ENCODE peak calls at places on chromosomes 1 and 21, in eight cellular contexts. One of them, this sample, is unnamed.

GRCh38 chr1:74245168-74245753 is 10.1 kb downstream of the TNNI3K start:
- DNase-seq in activated T-helper 1 cell treated with anti-CD3 and anti-CD28 coated beads, Interleukin-12 subunit alpha, Interleukin-12 subunit beta, Interleukin-2, Interleukin-4 antibody, amounts not matched to agents 30 ng/mL and 10 ng/mL and 1 ng/mL, durations not matched to agents 14 hours and 24 hours and 36 hours: no peak
- DNase-seq in effector memory CD4-positive, alpha-beta T cell: no peak
- DNase-seq in Right ventricle myocardium superior: no peak
- DNase-seq in neural crest cell: no peak
- DNase-seq in HFF-Myc: no peak
- DNase-seq in GM03348: no peak
- DNase-seq in sciatic nerve: no peak
- DNase-seq in this sample: no peak

GRCh38 chr1:199522936-199523335 is 504.6 kb upstream of the NR5A2 start:
- DNase-seq in activated T-helper 1 cell treated with anti-CD3 and anti-CD28 coated beads, Interleukin-12 subunit alpha, Interleukin-12 subunit beta, Interleukin-2, Interleukin-4 antibody, amounts not matched to agents 30 ng/mL and 10 ng/mL and 1 ng/mL, durations not matched to agents 14 hours and 24 hours and 36 hours: no peak
- DNase-seq in effector memory CD4-positive, alpha-beta T cell: no peak
- DNase-seq in Right ventricle myocardium superior: no peak
- DNase-seq in neural crest cell: no peak
- DNase-seq in HFF-Myc: no peak
- DNase-seq in GM03348: peak
- DNase-seq in sciatic nerve: no peak
- DNase-seq in this sample: no peak

GRCh38 chr1:109793486-109794318 is 30.0 kb upstream of the EPS8L3 start:
- DNase-seq in activated T-helper 1 cell treated with anti-CD3 and anti-CD28 coated beads, Interleukin-12 subunit alpha, Interleukin-12 subunit beta, Interleukin-2, Interleukin-4 antibody, amounts not matched to agents 30 ng/mL and 10 ng/mL and 1 ng/mL, durations not matched to agents 14 hours and 24 hours and 36 hours: no peak
- DNase-seq in effector memory CD4-positive, alpha-beta T cell: no peak
- DNase-seq in Right ventricle myocardium superior: no peak
- DNase-seq in neural crest cell: no peak
- DNase-seq in HFF-Myc: peak
- DNase-seq in GM03348: peak
- DNase-seq in sciatic nerve: peak
- DNase-seq in this sample: peak

GRCh38 chr1:55337801-55338447 is 122.8 kb upstream of the USP24 start:
- DNase-seq in activated T-helper 1 cell treated with anti-CD3 and anti-CD28 coated beads, Interleukin-12 subunit alpha, Interleukin-12 subunit beta, Interleukin-2, Interleukin-4 antibody, amounts not matched to agents 30 ng/mL and 10 ng/mL and 1 ng/mL, durations not matched to agents 14 hours and 24 hours and 36 hours: peak
- DNase-seq in effector memory CD4-positive, alpha-beta T cell: no peak
- DNase-seq in Right ventricle myocardium superior: no peak
- DNase-seq in neural crest cell: no peak
- DNase-seq in HFF-Myc: peak
- DNase-seq in GM03348: peak
- DNase-seq in sciatic nerve: no peak
- DNase-seq in this sample: peak

GRCh38 chr1:151314137-151314875 is 12.9 kb downstream of the PI4KB start:
- DNase-seq in activated T-helper 1 cell treated with anti-CD3 and anti-CD28 coated beads, Interleukin-12 subunit alpha, Interleukin-12 subunit beta, Interleukin-2, Interleukin-4 antibody, amounts not matched to agents 30 ng/mL and 10 ng/mL and 1 ng/mL, durations not matched to agents 14 hours and 24 hours and 36 hours: no peak
- DNase-seq in effector memory CD4-positive, alpha-beta T cell: no peak
- DNase-seq in Right ventricle myocardium superior: peak
- DNase-seq in neural crest cell: no peak
- DNase-seq in HFF-Myc: peak
- DNase-seq in GM03348: peak
- DNase-seq in sciatic nerve: peak
- DNase-seq in this sample: no peak

GRCh38 chr1:24776821-24777220 is 31.6 kb downstream of the CLIC4 start:
- DNase-seq in activated T-helper 1 cell treated with anti-CD3 and anti-CD28 coated beads, Interleukin-12 subunit alpha, Interleukin-12 subunit beta, Interleukin-2, Interleukin-4 antibody, amounts not matched to agents 30 ng/mL and 10 ng/mL and 1 ng/mL, durations not matched to agents 14 hours and 24 hours and 36 hours: no peak
- DNase-seq in effector memory CD4-positive, alpha-beta T cell: no peak
- DNase-seq in Right ventricle myocardium superior: no peak
- DNase-seq in neural crest cell: no peak
- DNase-seq in HFF-Myc: no peak
- DNase-seq in GM03348: no peak
- DNase-seq in sciatic nerve: no peak
- DNase-seq in this sample: no peak

GRCh38 chr1:37514350-37515184 is at the start of gene MEAF6:
- DNase-seq in activated T-helper 1 cell treated with anti-CD3 and anti-CD28 coated beads, Interleukin-12 subunit alpha, Interleukin-12 subunit beta, Interleukin-2, Interleukin-4 antibody, amounts not matched to agents 30 ng/mL and 10 ng/mL and 1 ng/mL, durations not matched to agents 14 hours and 24 hours and 36 hours: peak
- DNase-seq in effector memory CD4-positive, alpha-beta T cell: peak
- DNase-seq in Right ventricle myocardium superior: peak
- DNase-seq in neural crest cell: peak
- DNase-seq in HFF-Myc: peak
- DNase-seq in GM03348: peak
- DNase-seq in sciatic nerve: peak
- DNase-seq in this sample: peak

GRCh38 chr1:151980287-151981177 is 13.1 kb downstream of the S100A10 start:
- DNase-seq in activated T-helper 1 cell treated with anti-CD3 and anti-CD28 coated beads, Interleukin-12 subunit alpha, Interleukin-12 subunit beta, Interleukin-2, Interleukin-4 antibody, amounts not matched to agents 30 ng/mL and 10 ng/mL and 1 ng/mL, durations not matched to agents 14 hours and 24 hours and 36 hours: no peak
- DNase-seq in effector memory CD4-positive, alpha-beta T cell: no peak
- DNase-seq in Right ventricle myocardium superior: peak
- DNase-seq in neural crest cell: no peak
- DNase-seq in HFF-Myc: no peak
- DNase-seq in GM03348: peak
- DNase-seq in sciatic nerve: peak
- DNase-seq in this sample: no peak

GRCh38 chr1:215891266-215891665 is 324.2 kb downstream of the KCTD3 start:
- DNase-seq in activated T-helper 1 cell treated with anti-CD3 and anti-CD28 coated beads, Interleukin-12 subunit alpha, Interleukin-12 subunit beta, Interleukin-2, Interleukin-4 antibody, amounts not matched to agents 30 ng/mL and 10 ng/mL and 1 ng/mL, durations not matched to agents 14 hours and 24 hours and 36 hours: no peak
- DNase-seq in effector memory CD4-positive, alpha-beta T cell: no peak
- DNase-seq in Right ventricle myocardium superior: no peak
- DNase-seq in neural crest cell: no peak
- DNase-seq in HFF-Myc: no peak
- DNase-seq in GM03348: peak
- DNase-seq in sciatic nerve: no peak
- DNase-seq in this sample: no peak

GRCh38 chr21:33873116-33873515 is 42.5 kb downstream of the ATP5PO start:
- DNase-seq in activated T-helper 1 cell treated with anti-CD3 and anti-CD28 coated beads, Interleukin-12 subunit alpha, Interleukin-12 subunit beta, Interleukin-2, Interleukin-4 antibody, amounts not matched to agents 30 ng/mL and 10 ng/mL and 1 ng/mL, durations not matched to agents 14 hours and 24 hours and 36 hours: no peak
- DNase-seq in effector memory CD4-positive, alpha-beta T cell: no peak
- DNase-seq in Right ventricle myocardium superior: no peak
- DNase-seq in neural crest cell: no peak
- DNase-seq in HFF-Myc: no peak
- DNase-seq in GM03348: no peak
- DNase-seq in sciatic nerve: no peak
- DNase-seq in this sample: no peak

GRCh38 chr1:110412576-110412975 is 5.1 kb upstream of the LAMTOR5 start:
- DNase-seq in activated T-helper 1 cell treated with anti-CD3 and anti-CD28 coated beads, Interleukin-12 subunit alpha, Interleukin-12 subunit beta, Interleukin-2, Interleukin-4 antibody, amounts not matched to agents 30 ng/mL and 10 ng/mL and 1 ng/mL, durations not matched to agents 14 hours and 24 hours and 36 hours: peak
- DNase-seq in effector memory CD4-positive, alpha-beta T cell: peak
- DNase-seq in Right ventricle myocardium superior: peak
- DNase-seq in neural crest cell: peak
- DNase-seq in HFF-Myc: no peak
- DNase-seq in GM03348: peak
- DNase-seq in sciatic nerve: peak
- DNase-seq in this sample: peak

GRCh38 chr1:26582836-26583460 is 53.4 kb downstream of the RPS6KA1 start:
- DNase-seq in activated T-helper 1 cell treated with anti-CD3 and anti-CD28 coated beads, Interleukin-12 subunit alpha, Interleukin-12 subunit beta, Interleukin-2, Interleukin-4 antibody, amounts not matched to agents 30 ng/mL and 10 ng/mL and 1 ng/mL, durations not matched to agents 14 hours and 24 hours and 36 hours: peak
- DNase-seq in effector memory CD4-positive, alpha-beta T cell: no peak
- DNase-seq in Right ventricle myocardium superior: peak
- DNase-seq in neural crest cell: no peak
- DNase-seq in HFF-Myc: no peak
- DNase-seq in GM03348: peak
- DNase-seq in sciatic nerve: no peak
- DNase-seq in this sample: no peak

GRCh38 chr1:235953801-235954200 is 87.1 kb upstream of the LYST start:
- DNase-seq in activated T-helper 1 cell treated with anti-CD3 and anti-CD28 coated beads, Interleukin-12 subunit alpha, Interleukin-12 subunit beta, Interleukin-2, Interleukin-4 antibody, amounts not matched to agents 30 ng/mL and 10 ng/mL and 1 ng/mL, durations not matched to agents 14 hours and 24 hours and 36 hours: no peak
- DNase-seq in effector memory CD4-positive, alpha-beta T cell: no peak
- DNase-seq in Right ventricle myocardium superior: no peak
- DNase-seq in neural crest cell: no peak
- DNase-seq in HFF-Myc: peak
- DNase-seq in GM03348: peak
- DNase-seq in sciatic nerve: no peak
- DNase-seq in this sample: no peak

GRCh38 chr1:10958614-10959013 is 53.8 kb upstream of the TARDBP start:
- DNase-seq in activated T-helper 1 cell treated with anti-CD3 and anti-CD28 coated beads, Interleukin-12 subunit alpha, Interleukin-12 subunit beta, Interleukin-2, Interleukin-4 antibody, amounts not matched to agents 30 ng/mL and 10 ng/mL and 1 ng/mL, durations not matched to agents 14 hours and 24 hours and 36 hours: no peak
- DNase-seq in effector memory CD4-positive, alpha-beta T cell: no peak
- DNase-seq in Right ventricle myocardium superior: no peak
- DNase-seq in neural crest cell: no peak
- DNase-seq in HFF-Myc: no peak
- DNase-seq in GM03348: no peak
- DNase-seq in sciatic nerve: no peak
- DNase-seq in this sample: no peak

GRCh38 chr1:192861860-192862259 is 53.0 kb downstream of the RGS2 start:
- DNase-seq in activated T-helper 1 cell treated with anti-CD3 and anti-CD28 coated beads, Interleukin-12 subunit alpha, Interleukin-12 subunit beta, Interleukin-2, Interleukin-4 antibody, amounts not matched to agents 30 ng/mL and 10 ng/mL and 1 ng/mL, durations not matched to agents 14 hours and 24 hours and 36 hours: no peak
- DNase-seq in effector memory CD4-positive, alpha-beta T cell: no peak
- DNase-seq in Right ventricle myocardium superior: no peak
- DNase-seq in neural crest cell: no peak
- DNase-seq in HFF-Myc: no peak
- DNase-seq in GM03348: no peak
- DNase-seq in sciatic nerve: no peak
- DNase-seq in this sample: no peak

GRCh38 chr1:50265790-50266314 is 157.1 kb downstream of the ELAVL4 start:
- DNase-seq in activated T-helper 1 cell treated with anti-CD3 and anti-CD28 coated beads, Interleukin-12 subunit alpha, Interleukin-12 subunit beta, Interleukin-2, Interleukin-4 antibody, amounts not matched to agents 30 ng/mL and 10 ng/mL and 1 ng/mL, durations not matched to agents 14 hours and 24 hours and 36 hours: no peak
- DNase-seq in effector memory CD4-positive, alpha-beta T cell: no peak
- DNase-seq in Right ventricle myocardium superior: no peak
- DNase-seq in neural crest cell: no peak
- DNase-seq in HFF-Myc: no peak
- DNase-seq in GM03348: peak
- DNase-seq in sciatic nerve: no peak
- DNase-seq in this sample: peak

GRCh38 chr1:179706339-179706941 is 36.7 kb upstream of the FAM163A start:
- DNase-seq in activated T-helper 1 cell treated with anti-CD3 and anti-CD28 coated beads, Interleukin-12 subunit alpha, Interleukin-12 subunit beta, Interleukin-2, Interleukin-4 antibody, amounts not matched to agents 30 ng/mL and 10 ng/mL and 1 ng/mL, durations not matched to agents 14 hours and 24 hours and 36 hours: peak
- DNase-seq in effector memory CD4-positive, alpha-beta T cell: no peak
- DNase-seq in Right ventricle myocardium superior: no peak
- DNase-seq in neural crest cell: peak
- DNase-seq in HFF-Myc: peak
- DNase-seq in GM03348: peak
- DNase-seq in sciatic nerve: peak
- DNase-seq in this sample: peak

GRCh38 chr1:153699116-153699515 is 20.6 kb downstream of the NPR1 start:
- DNase-seq in activated T-helper 1 cell treated with anti-CD3 and anti-CD28 coated beads, Interleukin-12 subunit alpha, Interleukin-12 subunit beta, Interleukin-2, Interleukin-4 antibody, amounts not matched to agents 30 ng/mL and 10 ng/mL and 1 ng/mL, durations not matched to agents 14 hours and 24 hours and 36 hours: no peak
- DNase-seq in effector memory CD4-positive, alpha-beta T cell: no peak
- DNase-seq in Right ventricle myocardium superior: no peak
- DNase-seq in neural crest cell: no peak
- DNase-seq in HFF-Myc: no peak
- DNase-seq in GM03348: peak
- DNase-seq in sciatic nerve: no peak
- DNase-seq in this sample: no peak

GRCh38 chr1:171898956-171899355 is 57.7 kb downstream of the DNM3 start:
- DNase-seq in activated T-helper 1 cell treated with anti-CD3 and anti-CD28 coated beads, Interleukin-12 subunit alpha, Interleukin-12 subunit beta, Interleukin-2, Interleukin-4 antibody, amounts not matched to agents 30 ng/mL and 10 ng/mL and 1 ng/mL, durations not matched to agents 14 hours and 24 hours and 36 hours: no peak
- DNase-seq in effector memory CD4-positive, alpha-beta T cell: no peak
- DNase-seq in Right ventricle myocardium superior: no peak
- DNase-seq in neural crest cell: peak
- DNase-seq in HFF-Myc: no peak
- DNase-seq in GM03348: no peak
- DNase-seq in sciatic nerve: peak
- DNase-seq in this sample: no peak

GRCh38 chr1:189524501-189524900 is 953.2 kb downstream of the BRINP3 start:
- DNase-seq in activated T-helper 1 cell treated with anti-CD3 and anti-CD28 coated beads, Interleukin-12 subunit alpha, Interleukin-12 subunit beta, Interleukin-2, Interleukin-4 antibody, amounts not matched to agents 30 ng/mL and 10 ng/mL and 1 ng/mL, durations not matched to agents 14 hours and 24 hours and 36 hours: no peak
- DNase-seq in effector memory CD4-positive, alpha-beta T cell: no peak
- DNase-seq in Right ventricle myocardium superior: no peak
- DNase-seq in neural crest cell: no peak
- DNase-seq in HFF-Myc: no peak
- DNase-seq in GM03348: no peak
- DNase-seq in sciatic nerve: no peak
- DNase-seq in this sample: no peak

GRCh38 chr1:35555601-35556477 is 1.4 kb downstream of the KIAA0319L start:
- DNase-seq in activated T-helper 1 cell treated with anti-CD3 and anti-CD28 coated beads, Interleukin-12 subunit alpha, Interleukin-12 subunit beta, Interleukin-2, Interleukin-4 antibody, amounts not matched to agents 30 ng/mL and 10 ng/mL and 1 ng/mL, durations not matched to agents 14 hours and 24 hours and 36 hours: no peak
- DNase-seq in effector memory CD4-positive, alpha-beta T cell: no peak
- DNase-seq in Right ventricle myocardium superior: no peak
- DNase-seq in neural crest cell: no peak
- DNase-seq in HFF-Myc: no peak
- DNase-seq in GM03348: peak
- DNase-seq in sciatic nerve: no peak
- DNase-seq in this sample: no peak

GRCh38 chr1:41806472-41807155 is 112.1 kb downstream of the HIVEP3 start:
- DNase-seq in activated T-helper 1 cell treated with anti-CD3 and anti-CD28 coated beads, Interleukin-12 subunit alpha, Interleukin-12 subunit beta, Interleukin-2, Interleukin-4 antibody, amounts not matched to agents 30 ng/mL and 10 ng/mL and 1 ng/mL, durations not matched to agents 14 hours and 24 hours and 36 hours: peak
- DNase-seq in effector memory CD4-positive, alpha-beta T cell: peak
- DNase-seq in Right ventricle myocardium superior: no peak
- DNase-seq in neural crest cell: no peak
- DNase-seq in HFF-Myc: no peak
- DNase-seq in GM03348: no peak
- DNase-seq in sciatic nerve: no peak
- DNase-seq in this sample: no peak

GRCh38 chr1:94490556-94490955 is 51.0 kb downstream of the F3 start:
- DNase-seq in activated T-helper 1 cell treated with anti-CD3 and anti-CD28 coated beads, Interleukin-12 subunit alpha, Interleukin-12 subunit beta, Interleukin-2, Interleukin-4 antibody, amounts not matched to agents 30 ng/mL and 10 ng/mL and 1 ng/mL, durations not matched to agents 14 hours and 24 hours and 36 hours: no peak
- DNase-seq in effector memory CD4-positive, alpha-beta T cell: no peak
- DNase-seq in Right ventricle myocardium superior: no peak
- DNase-seq in neural crest cell: no peak
- DNase-seq in HFF-Myc: no peak
- DNase-seq in GM03348: no peak
- DNase-seq in sciatic nerve: no peak
- DNase-seq in this sample: no peak

GRCh38 chr1:17919525-17920439 is 164.6 kb downstream of the ACTL8 start:
- DNase-seq in activated T-helper 1 cell treated with anti-CD3 and anti-CD28 coated beads, Interleukin-12 subunit alpha, Interleukin-12 subunit beta, Interleukin-2, Interleukin-4 antibody, amounts not matched to agents 30 ng/mL and 10 ng/mL and 1 ng/mL, durations not matched to agents 14 hours and 24 hours and 36 hours: no peak
- DNase-seq in effector memory CD4-positive, alpha-beta T cell: no peak
- DNase-seq in Right ventricle myocardium superior: no peak
- DNase-seq in neural crest cell: peak
- DNase-seq in HFF-Myc: peak
- DNase-seq in GM03348: peak
- DNase-seq in sciatic nerve: no peak
- DNase-seq in this sample: peak